ENCODE peak calls at places on chromosomes 12 and 14, in ten cellular contexts. Y is fibroblast of mammary gland, G is tibial artery, U is body of pancreas, A is IMR-90, V is heart left ventricle, H is fibroblast of villous mesenchyme, X is Panc1, T is lower lobe of right lung, Z is astrocyte of the spinal cord. C is an unnamed sample.

GRCh38 chr12:5944688-5945070 is 380 bp downstream of the ANO2 start:
- DNase-seq in Y (no peak), G (no peak), U (no peak), A (no peak), V (no peak), H (no peak), X (no peak), T (no peak), Z (no peak), C (no peak)

GRCh38 chr12:123436017-123436964 is at the start of gene RILPL2:
- DNase-seq in Y (peak; percentile 74), G (peak; percentile 92), U (peak; percentile 89), A (peak; percentile 65), V (peak; percentile 91), H (peak; percentile 91), X (no peak), T (peak; percentile 96), Z (peak; percentile 69), C (peak; percentile 92)

GRCh38 chr12:78898416-78898815 is 33.8 kb downstream of the SYT1 start:
- DNase-seq in Y (peak; percentile 33), G (no peak), U (peak; percentile 60), A (no peak), V (peak; percentile 51), H (peak; percentile 0), X (no peak), T (no peak), Z (peak; percentile 73), C (no peak)

GRCh38 chr14:73829526-73830431 is 21.9 kb upstream of the PTGR2 start:
- DNase-seq in Y (peak; percentile 90), G (no peak), U (no peak), A (peak; percentile 76), V (no peak), H (peak; percentile 70), X (no peak), T (no peak), Z (peak; percentile 92), C (no peak)

GRCh38 chr14:35250319-35250718 is 41.9 kb upstream of the PSMA6 start:
- DNase-seq in Y (no peak), G (no peak), U (no peak), A (no peak), V (no peak), H (no peak), X (no peak), T (no peak), Z (no peak), C (no peak)

GRCh38 chr12:2640281-2640680 is 154.5 kb upstream of the FKBP4 start:
- DNase-seq in Y (peak; percentile 86), G (peak; percentile 41), U (no peak), A (no peak), V (no peak), H (no peak), X (no peak), T (no peak), Z (no peak), C (no peak)

GRCh38 chr14:65904988-65905387 is 492.5 kb downstream of the FUT8 start:
- DNase-seq in Y (no peak), G (no peak), U (no peak), A (no peak), V (no peak), H (no peak), X (no peak), T (no peak), Z (no peak), C (no peak)

GRCh38 chr12:121404734-121405133 is 4.8 kb downstream of the RNF34 start:
- DNase-seq in Y (no peak), G (no peak), U (peak; percentile 69), A (no peak), V (no peak), H (peak; percentile 18), X (no peak), T (no peak), Z (no peak), C (no peak)

GRCh38 chr12:82025462-82025861 is 266.3 kb upstream of the PPFIA2 start:
- DNase-seq in Y (no peak), G (no peak), U (no peak), A (no peak), V (no peak), H (no peak), X (no peak), T (no peak), Z (no peak), C (no peak)
- TF ChIP-seq CTCF in Y (no peak), G (no peak), U (no peak), A (no peak), V (no peak), H (no peak), X (no peak), T (no peak), Z (no peak), C (no peak)

GRCh38 chr12:30788754-30789153 is 34.0 kb upstream of the CAPRIN2 start:
- DNase-seq in Y (no peak), G (no peak), U (no peak), A (no peak), V (no peak), H (no peak), X (no peak), T (no peak), Z (no peak), C (no peak)
- H3K4me3 ChIP-seq in Y (no peak overlapping the region), G (no peak overlapping the region), U (no peak overlapping the region), A (no peak overlapping the region), V (no peak overlapping the region), H (no peak overlapping the region), X (no peak overlapping the region), T (no peak overlapping the region), Z (no peak overlapping the region), C (no peak overlapping the region)

GRCh38 chr14:80927385-80927989 is 14.1 kb downstream of the CEP128 start:
- DNase-seq in Y (no peak), G (no peak), U (no peak), A (no peak), V (no peak), H (no peak), X (no peak), T (no peak), Z (no peak), C (no peak)
- TF ChIP-seq CTCF in Y (no peak), G (no peak), U (no peak), A (peak; percentile 6), V (no peak), H (peak; percentile 24), X (peak; percentile 11), T (no peak), Z (peak; percentile 1), C (no peak)

GRCh38 chr14:50862171-50862570 is 9.7 kb upstream of the ABHD12B start:
- DNase-seq in Y (no peak), G (no peak), U (no peak), A (peak; percentile 48), V (no peak), H (peak; percentile 79), X (no peak), T (no peak), Z (no peak), C (no peak)

GRCh38 chr14:50856660-50857059 is 15.2 kb upstream of the ABHD12B start:
- DNase-seq in Y (no peak), G (no peak), U (no peak), A (no peak), V (no peak), H (no peak), X (no peak), T (no peak), Z (no peak), C (no peak)

GRCh38 chr14:50859296-50859624 is 12.6 kb upstream of the ABHD12B start:
- DNase-seq in Y (no peak), G (no peak), U (no peak), A (no peak), V (no peak), H (no peak), X (no peak), T (no peak), Z (no peak), C (no peak)

GRCh38 chr14:50864237-50864636 is 7.6 kb upstream of the ABHD12B start:
- DNase-seq in Y (no peak), G (no peak), U (no peak), A (no peak), V (no peak), H (no peak), X (no peak), T (no peak), Z (no peak), C (no peak)

GRCh38 chr14:50860478-50861086 is 11.3 kb upstream of the ABHD12B start:
- DNase-seq in Y (peak; percentile 83), G (peak; percentile 88), U (peak; percentile 89), A (peak; percentile 81), V (peak; percentile 78), H (peak; percentile 82), X (peak; percentile 42), T (peak; percentile 81), Z (peak; percentile 85), C (peak; percentile 89)
- H3K4me3 ChIP-seq in Y (peak overlapping the region; percentile 55), G (peak overlapping the region; percentile 54), U (peak overlapping the region; percentile 11), A (no peak overlapping the region), V (peak overlapping the region; percentile 12), H (peak overlapping the region; percentile 56), X (peak overlapping the region; percentile 75), T (peak overlapping the region; percentile 65), Z (peak overlapping the region; percentile 44), C (peak overlapping the region; percentile 42)

GRCh38 chr14:33483110-33483509 is 467.8 kb downstream of the EGLN3 start:
- DNase-seq in Y (no peak), G (no peak), U (no peak), A (no peak), V (no peak), H (no peak), X (no peak), T (no peak), Z (no peak), C (no peak)
- TF ChIP-seq CTCF in Y (no peak), G (no peak), U (no peak), A (no peak), V (no peak), H (no peak), X (no peak), T (no peak), Z (no peak), C (no peak)

GRCh38 chr14:100104006-100104352 is 38.8 kb downstream of the EVL start:
- DNase-seq in Y (no peak), G (peak; percentile 18), U (no peak), A (no peak), V (no peak), H (no peak), X (no peak), T (no peak), Z (no peak), C (no peak)

GRCh38 chr14:100104523-100105300 is 39.5 kb downstream of the EVL start:
- DNase-seq in Y (peak; percentile 47), G (peak; percentile 14), U (no peak), A (peak; percentile 72), V (no peak), H (peak; percentile 80), X (no peak), T (no peak), Z (peak; percentile 76), C (no peak)

GRCh38 chr14:100106260-100106659 is 41.0 kb downstream of the EVL start:
- DNase-seq in Y (no peak), G (peak; percentile 17), U (no peak), A (no peak), V (no peak), H (no peak), X (no peak), T (peak; percentile 82), Z (no peak), C (no peak)

GRCh38 chr14:100106661-100107112 is 41.5 kb downstream of the EVL start:
- DNase-seq in Y (no peak), G (peak; percentile 20), U (no peak), A (no peak), V (no peak), H (no peak), X (no peak), T (no peak), Z (no peak), C (no peak)

GRCh38 chr14:100105357-100106169 is 40.3 kb downstream of the EVL start:
- DNase-seq in Y (no peak), G (peak; percentile 50), U (no peak), A (no peak), V (no peak), H (no peak), X (no peak), T (no peak), Z (no peak), C (no peak)
- H3K4me3 ChIP-seq in Y (no peak overlapping the region), G (no peak overlapping the region), U (no peak overlapping the region), A (no peak overlapping the region), V (no peak overlapping the region), H (no peak overlapping the region), X (no peak overlapping the region), T (no peak overlapping the region), Z (no peak overlapping the region), C (no peak overlapping the region)